ENCODE peak calls at places on chromosomes 5 and 9, in eight cellular contexts. V is CD8-positive, alpha-beta memory T cell; F is left ventricle myocardium inferior; G is heart right ventricle; I is esophagus squamous epithelium; T is WERI-Rb-1; B is colonic mucosa; E is IMR-90. J is an unnamed sample.

GRCh38 chr5:146041180-146041789 is 64.1 kb downstream of the PLAC8L1 start:
- DNase-seq in G (no peak), E (no peak), V (no peak), F (no peak), I (no peak), T (no peak), B (no peak), J (no peak)

GRCh38 chr9:109968702-109969450 is 188.9 kb downstream of the PALM2AKAP2 start:
- DNase-seq in F (no peak), I (no peak), B (no peak), E (peak), T (peak), V (no peak), G (no peak), J (no peak)

GRCh38 chr9:4828776-4829175 is 36.0 kb downstream of the RCL1 start:
- DNase-seq in V (no peak), B (no peak), F (no peak), T (peak), E (peak), I (no peak), G (no peak), J (no peak)

GRCh38 chr9:126483468-126484056 is 130.2 kb upstream of the LMX1B start:
- DNase-seq in B (no peak), F (no peak), I (no peak), E (no peak), G (no peak), T (no peak), V (no peak), J (no peak)

GRCh38 chr5:150355791-150356190 is 1.7 kb upstream of the TCOF1 start:
- DNase-seq in I (no peak), B (no peak), F (no peak), E (no peak), G (no peak), V (no peak), T (no peak), J (no peak)

GRCh38 chr5:67730917-67731474 is 484.6 kb upstream of the PIK3R1 start:
- DNase-seq in T (no peak), G (no peak), V (no peak), E (no peak), I (no peak), B (no peak), F (no peak), J (no peak)

GRCh38 chr9:16611001-16611400 is 259.5 kb downstream of the BNC2 start:
- DNase-seq in V (no peak), I (no peak), T (no peak), B (no peak), G (no peak), F (no peak), E (no peak), J (no peak)

GRCh38 chr9:4042966-4043365 is 256.9 kb downstream of the GLIS3 start:
- DNase-seq in V (no peak), E (no peak), I (no peak), B (no peak), F (no peak), G (no peak), T (no peak), J (no peak)

GRCh38 chr9:33189331-33189731 is 22.2 kb upstream of the B4GALT1 start:
- DNase-seq in V (no peak), G (no peak), I (no peak), B (no peak), E (no peak), T (no peak), F (no peak), J (no peak)

GRCh38 chr5:151227918-151228447 is 4.1 kb upstream of the CCDC69 start:
- DNase-seq in F (no peak), B (no peak), V (no peak), G (no peak), I (no peak), T (no peak), E (no peak), J (no peak)

GRCh38 chr5:180334176-180334575 is 19.0 kb downstream of the GFPT2 start:
- DNase-seq in V (no peak), F (no peak), B (no peak), I (no peak), T (peak), E (no peak), G (no peak), J (no peak)

GRCh38 chr9:95343725-95344287 is 26.3 kb upstream of the FANCC start:
- DNase-seq in G (no peak), B (no peak), V (no peak), E (no peak), T (no peak), I (no peak), F (no peak), J (no peak)

GRCh38 chr5:98581416-98581999 is 192.0 kb upstream of the RGMB start:
- DNase-seq in E (peak), T (no peak), B (no peak), G (no peak), F (no peak), V (no peak), I (no peak), J (no peak)

GRCh38 chr5:135235551-135236100 is 163.4 kb downstream of the MACROH2A1 start:
- DNase-seq in G (no peak), E (no peak), V (no peak), T (no peak), B (no peak), F (no peak), I (no peak), J (no peak)

GRCh38 chr9:106052735-106053134 is 358.4 kb downstream of the TMEM38B start:
- DNase-seq in G (no peak), B (no peak), F (no peak), T (no peak), E (no peak), V (no peak), I (no peak), J (no peak)

GRCh38 chr9:94921072-94921471 is 194.6 kb downstream of the AOPEP start:
- DNase-seq in F (no peak), B (no peak), T (no peak), V (no peak), G (no peak), I (no peak), E (peak), J (no peak)

GRCh38 chr5:40646286-40646685 is 33.4 kb upstream of the PTGER4 start:
- DNase-seq in G (no peak), I (no peak), V (no peak), F (no peak), E (no peak), T (no peak), B (peak), J (no peak)

GRCh38 chr9:134301387-134302129 is 24.7 kb upstream of the RXRA start:
- DNase-seq in V (peak), I (no peak), E (no peak), G (peak), F (peak), T (no peak), B (no peak), J (no peak)

GRCh38 chr5:63050916-63051315 is 472.3 kb downstream of the LRRC70 start:
- DNase-seq in T (no peak), B (no peak), I (no peak), G (no peak), F (no peak), V (no peak), E (no peak), J (no peak)

DNA sequence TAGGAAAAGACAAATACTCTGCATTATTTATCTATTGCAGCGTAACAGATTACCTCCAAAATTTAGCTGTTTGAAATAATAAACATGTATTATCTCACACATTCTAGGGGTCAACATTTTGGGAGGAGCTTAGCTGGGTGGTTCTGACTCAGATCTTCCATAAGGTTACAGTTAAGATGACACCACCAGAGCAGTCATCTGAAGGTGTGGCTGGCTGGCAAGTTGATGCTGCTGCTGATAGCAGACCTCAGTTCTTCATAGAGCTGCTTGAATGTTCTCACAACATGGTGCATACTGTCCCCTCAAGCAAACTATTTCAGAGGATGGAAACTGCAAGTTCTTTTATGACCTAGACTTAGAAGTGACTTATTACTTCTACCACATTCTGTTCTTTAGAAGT is 146.3 kb upstream of the FSTL4 start:
- DNase-seq in G (no peak), B (no peak), E (no peak), T (no peak), F (no peak), V (no peak), I (no peak), J (no peak)
- H3K27ac ChIP-seq in G (no peak), B (no peak), E (no peak), T (no peak), F (no peak), V (no peak), I (no peak), J (no peak)

GRCh38 chr5:116576043-116576713 is 1.6 kb upstream of the SEMA6A start:
- DNase-seq in E (peak), I (no peak), G (peak), V (no peak), T (peak), B (peak), F (peak), J (peak)

GRCh38 chr5:116575635-116576042 is 1.0 kb upstream of the SEMA6A start:
- DNase-seq in V (no peak), F (no peak), I (no peak), T (peak), E (no peak), G (peak), B (peak), J (no peak)

GRCh38 chr5:116573617-116574431 is 799 bp downstream of the SEMA6A start:
- DNase-seq in T (peak), E (no peak), V (no peak), B (peak), I (no peak), F (peak), G (peak), J (no peak)

GRCh38 chr5:116573279-116573616 is 1.4 kb downstream of the SEMA6A start:
- DNase-seq in G (peak), E (no peak), T (peak), B (peak), V (no peak), I (no peak), F (peak), J (no peak)

GRCh38 chr5:116574682-116575634 is at the start of gene SEMA6A:
- DNase-seq in I (peak), B (peak), T (peak), G (peak), F (peak), V (no peak), E (peak), J (peak)
- H3K27ac ChIP-seq in I (peak), B (peak), T (peak), G (peak), F (peak), V (no peak), E (no peak), J (peak)

GRCh38 chr9:14212116-14212515 is 101.8 kb downstream of the NFIB start:
- DNase-seq in V (no peak), T (no peak), F (no peak), E (peak), I (no peak), B (no peak), G (no peak), J (no peak)

GRCh38 chr9:14209399-14209990 is 104.4 kb downstream of the NFIB start:
- DNase-seq in G (no peak), V (no peak), B (no peak), E (no peak), F (no peak), I (no peak), T (no peak), J (no peak)

GRCh38 chr9:14211564-14211963 is 102.4 kb downstream of the NFIB start:
- DNase-seq in I (no peak), T (no peak), E (no peak), G (no peak), B (no peak), V (no peak), F (no peak), J (no peak)

GRCh38 chr9:14212697-14213420 is 101.1 kb downstream of the NFIB start:
- DNase-seq in V (no peak), G (no peak), E (no peak), T (no peak), I (no peak), F (no peak), B (no peak), J (no peak)

DNA sequence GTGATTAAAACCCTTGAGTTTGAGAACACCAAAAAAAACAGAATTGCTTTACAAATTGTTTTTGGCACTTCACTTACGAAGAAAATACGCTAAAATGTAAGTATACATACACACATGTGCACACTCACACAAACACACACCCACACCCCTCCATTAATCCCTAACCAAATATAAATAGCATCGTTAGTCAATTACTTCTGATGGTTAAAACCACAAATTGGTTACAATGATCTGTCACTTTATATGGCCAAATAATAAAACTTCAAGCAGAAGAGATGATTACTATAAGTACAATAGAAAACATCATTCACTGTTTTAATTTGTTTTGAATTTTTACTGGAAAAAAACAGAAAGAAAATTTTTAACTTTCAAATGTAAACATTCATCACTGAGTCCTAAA is 103.5 kb downstream of the NFIB start:
- DNase-seq in I (no peak), T (no peak), B (no peak), G (no peak), V (no peak), E (no peak), F (no peak), J (no peak)
- H3K27ac ChIP-seq in I (no peak), T (no peak), B (no peak), G (no peak), V (no peak), E (no peak), F (no peak), J (no peak)

GRCh38 chr9:89410709-89411111 is 87.2 kb downstream of the SEMA4D start:
- DNase-seq in G (no peak), B (no peak), F (no peak), I (no peak), E (no peak), V (no peak), T (peak), J (no peak)
- H3K27ac ChIP-seq in G (no peak), B (no peak), F (no peak), I (no peak), E (no peak), V (no peak), T (no peak), J (no peak)

GRCh38 chr5:50415912-50416311 is 25.2 kb downstream of the EMB start:
- DNase-seq in F (no peak), V (no peak), T (no peak), G (no peak), B (no peak), E (no peak), I (no peak), J (no peak)

DNA sequence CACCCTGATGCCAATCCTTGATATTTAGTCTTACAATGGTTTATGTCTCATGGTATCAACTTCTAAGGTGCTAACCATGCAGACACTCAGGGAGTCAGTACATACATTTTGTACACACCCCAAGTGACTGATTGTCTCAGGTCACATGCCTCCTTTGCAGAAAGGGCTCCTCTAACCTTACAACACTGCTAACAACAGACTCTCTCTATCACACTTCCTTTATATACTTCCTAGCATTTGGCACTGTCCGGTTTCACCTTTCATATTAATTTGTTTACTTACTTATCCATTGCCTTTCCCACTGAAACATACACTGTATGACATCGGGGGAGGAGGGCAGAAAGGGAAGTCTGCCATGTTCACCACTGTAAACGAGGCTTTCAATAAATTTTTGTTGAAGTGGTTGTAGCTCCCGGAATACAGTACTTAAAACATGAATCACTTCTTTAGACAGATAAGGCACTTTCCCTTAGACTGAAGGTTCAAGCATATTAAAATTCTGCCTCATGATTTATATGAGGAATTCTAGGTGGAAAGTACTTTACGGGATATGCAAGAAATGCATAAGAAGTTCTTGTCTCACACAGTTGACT is 20.6 kb downstream of the EMB start:
- DNase-seq in G (no peak), T (no peak), E (no peak), B (no peak), I (no peak), V (no peak), F (no peak), J (no peak)
- H3K27ac ChIP-seq in G (no peak), T (no peak), E (no peak), B (no peak), I (no peak), V (no peak), F (no peak), J (no peak)

GRCh38 chr5:172573115-172573882 is 67.8 kb upstream of the NEURL1B start:
- DNase-seq in E (no peak), T (no peak), F (peak), V (no peak), G (no peak), I (no peak), B (no peak), J (no peak)
- H3K27ac ChIP-seq in E (no peak), T (no peak), F (no peak), V (no peak), G (no peak), I (peak), B (no peak), J (no peak)

DNA sequence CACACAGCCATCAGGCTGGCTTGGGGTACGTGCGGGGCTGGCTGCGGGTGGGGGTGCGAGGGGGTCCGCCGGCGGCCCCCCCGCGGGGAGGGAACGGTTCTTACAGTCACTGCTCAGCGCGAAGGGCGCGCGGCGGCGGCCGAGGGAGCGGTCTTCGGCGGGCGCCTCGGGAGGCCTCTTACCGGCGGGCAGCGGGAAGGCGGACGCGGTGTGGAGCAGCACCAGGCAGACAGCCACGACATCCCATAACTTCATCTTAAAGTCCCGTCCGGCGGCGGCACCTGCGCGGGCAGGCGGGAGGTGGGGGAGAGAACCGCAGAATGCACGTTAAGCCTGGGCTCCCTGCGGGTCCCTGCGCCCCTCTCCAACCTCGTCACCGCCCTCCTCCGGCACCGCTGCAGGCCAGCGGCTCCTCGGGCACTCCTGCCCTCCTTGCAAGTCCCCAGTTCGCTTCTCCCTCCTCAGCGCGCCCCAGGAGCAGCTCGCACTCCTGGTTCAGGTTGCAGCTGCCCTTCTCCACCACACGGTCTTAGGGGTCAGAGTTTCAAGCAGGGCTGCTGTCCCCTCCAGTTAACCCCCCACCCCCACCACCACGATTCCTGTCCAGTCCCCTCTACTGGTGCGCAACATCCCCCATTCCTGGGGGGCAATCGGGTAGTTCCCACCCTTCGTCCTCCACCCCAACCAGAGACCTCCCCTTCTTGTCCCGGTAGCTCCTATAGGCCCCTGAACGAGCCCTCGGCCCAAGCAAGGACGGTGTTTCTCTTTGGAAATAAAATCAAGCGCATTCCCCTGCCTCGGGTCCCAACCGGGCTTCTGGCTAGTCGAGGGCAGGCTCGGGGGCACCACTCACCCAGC is 5.1 kb downstream of the GDNF start:
- DNase-seq in T (no peak), G (no peak), E (no peak), V (no peak), B (no peak), I (no peak), F (no peak), J (no peak)
- H3K27ac ChIP-seq in T (no peak), G (no peak), E (no peak), V (no peak), B (no peak), I (peak), F (no peak), J (no peak)

GRCh38 chr9:1208185-1208584 is 158.0 kb downstream of the DMRT2 start:
- DNase-seq in E (peak), F (no peak), I (no peak), G (no peak), V (no peak), T (no peak), B (no peak), J (no peak)
- H3K27ac ChIP-seq in E (no peak), F (no peak), I (no peak), G (no peak), V (no peak), T (no peak), B (no peak), J (no peak)

GRCh38 chr5:122394313-122394712 is 82.3 kb downstream of the SNCAIP start:
- DNase-seq in B (no peak), I (no peak), E (peak), G (no peak), F (no peak), V (no peak), T (no peak), J (no peak)

GRCh38 chr5:122392844-122393243 is 80.8 kb downstream of the SNCAIP start:
- DNase-seq in G (no peak), B (no peak), E (peak), I (no peak), T (no peak), V (no peak), F (no peak), J (no peak)

GRCh38 chr5:122390107-122390506 is 78.1 kb downstream of the SNCAIP start:
- DNase-seq in I (no peak), E (no peak), G (no peak), F (no peak), B (no peak), V (no peak), T (no peak), J (no peak)

DNA sequence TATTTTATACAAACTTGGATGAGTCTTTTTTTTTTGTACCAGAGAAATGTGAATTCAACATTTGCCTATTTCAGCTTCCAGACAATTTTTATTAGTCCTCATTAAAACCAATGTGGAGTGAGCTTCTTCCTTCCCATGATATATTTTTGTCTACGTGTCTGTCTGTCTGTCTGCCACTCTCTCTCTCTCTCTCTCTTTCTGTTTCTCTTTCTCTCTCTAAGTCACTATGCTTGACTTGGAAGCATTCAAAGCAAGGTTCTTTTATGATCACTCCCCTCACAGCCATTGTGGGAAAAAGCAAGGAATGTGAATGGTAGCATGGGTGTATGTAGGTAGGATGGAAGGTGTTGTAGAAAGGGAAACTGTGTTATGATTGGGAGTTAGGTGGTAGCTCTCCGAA is 80.2 kb downstream of the SNCAIP start:
- DNase-seq in G (no peak), T (no peak), E (no peak), B (no peak), I (no peak), F (no peak), V (no peak), J (no peak)
- H3K27ac ChIP-seq in G (no peak), T (no peak), E (no peak), B (no peak), I (no peak), F (no peak), V (no peak), J (no peak)

J was measured in lung.